ENCODE peak calls at places on chromosomes 12 and 14, in ten cellular contexts. M, W, I, V, Z, F, A, H, L and E are unnamed samples. For H3K9me2, the result is how much of the 10 kb centered on the place peaks cover.

GRCh38 chr14:92892589-92892988 is 30.4 kb upstream of the CHGA start:
- DNase-seq in M (no peak), I (no peak), W (no peak), L (no peak), H (no peak), Z (no peak), F (no peak), A (no peak), V (no peak), E (no peak)

GRCh38 chr14:103683139-103683538 is 32.1 kb downstream of the XRCC3 start:
- DNase-seq in W (no peak), A (no peak), V (no peak), H (no peak), L (no peak), F (no peak), Z (no peak), I (no peak), M (no peak), E (no peak)

GRCh38 chr12:1919284-1919683 is 832 bp upstream of the CACNA2D4 start:
- DNase-seq in H (no peak), F (no peak), W (no peak), M (peak), A (no peak), V (no peak), I (no peak), L (no peak), Z (peak), E (no peak)

GRCh38 chr14:105151131-105151837 is 17.3 kb downstream of the JAG2 start:
- DNase-seq in H (no peak), M (no peak), I (no peak), W (no peak), Z (no peak), V (no peak), F (no peak), L (no peak), A (no peak), E (no peak)

GRCh38 chr14:59208224-59208814 is 19.9 kb downstream of the DAAM1 start:
- DNase-seq in F (no peak), Z (no peak), A (peak), I (no peak), V (peak), L (no peak), M (no peak), H (no peak), W (no peak), E (no peak)

GRCh38 chr12:57724936-57725740 is 13.4 kb downstream of the AGAP2 start:
- DNase-seq in L (no peak), Z (peak), H (peak), W (no peak), I (no peak), F (peak), M (no peak), A (no peak), V (no peak), E (no peak)

GRCh38 chr12:3295648-3296408 is 195.2 kb upstream of the PRMT8 start:
- DNase-seq in I (no peak), H (no peak), W (no peak), A (peak), L (no peak), F (no peak), Z (peak), M (no peak), V (no peak), E (no peak)

GRCh38 chr12:5945071-5946008 is at the start of gene ANO2:
- DNase-seq in A (peak), V (no peak), W (no peak), H (no peak), I (no peak), M (peak), L (peak), Z (peak), F (peak), E (peak)

GRCh38 chr12:27015730-27016076 is 1.5 kb upstream of the TM7SF3 start:
- DNase-seq in W (peak), I (no peak), F (peak), M (peak), L (peak), A (peak), Z (peak), V (peak), H (peak), E (peak)

GRCh38 chr14:92922883-92923743 is at the start of gene CHGA:
- DNase-seq in V (no peak), M (peak), H (peak), I (no peak), W (no peak), A (peak), L (no peak), F (peak), Z (peak), E (no peak)

GRCh38 chr14:73763396-73763795 is 49.2 kb upstream of the PNMA1 start:
- DNase-seq in L (no peak), Z (peak), A (no peak), M (no peak), I (no peak), F (no peak), H (no peak), V (no peak), W (no peak), E (no peak)

GRCh38 chr12:46221255-46222128 is 47.4 kb downstream of the SLC38A1 start:
- DNase-seq in I (no peak), M (peak), V (peak), W (no peak), L (no peak), H (no peak), A (peak), Z (no peak), F (no peak), E (no peak)

GRCh38 chr12:49974231-49974675 is 1.5 kb downstream of the AQP6 start:
- DNase-seq in A (peak), L (no peak), V (peak), H (no peak), W (no peak), M (peak), F (peak), Z (peak), I (no peak), E (no peak)

GRCh38 chr12:131990066-131990979 is 40.6 kb downstream of the EP400 start:
- DNase-seq in F (peak), M (no peak), V (no peak), H (no peak), I (no peak), W (no peak), Z (no peak), L (no peak), A (no peak), E (no peak)

GRCh38 chr14:99884834-99885648 is 91.8 kb downstream of the EML1 start:
- DNase-seq in Z (peak), F (peak), A (peak), I (no peak), V (peak), W (peak), M (peak), H (peak), L (peak), E (peak)

GRCh38 chr12:31481415-31481814 is 109.5 kb downstream of the DENND5B start:
- DNase-seq in H (no peak), V (no peak), W (no peak), F (no peak), Z (no peak), I (no peak), M (no peak), A (no peak), L (no peak), E (no peak)

GRCh38 chr14:104882325-104882973 is 17.4 kb downstream of the CEP170B start:
- DNase-seq in F (peak), L (peak), W (peak), V (peak), M (peak), Z (peak), H (peak), I (peak), A (no peak), E (peak)

GRCh38 chr12:29581641-29582040 is 84.2 kb upstream of the OVCH1 start:
- DNase-seq in F (no peak), A (peak), L (no peak), Z (no peak), H (no peak), V (peak), I (no peak), W (no peak), M (no peak), E (no peak)

GRCh38 chr14:34055545-34055944 is 104.7 kb upstream of the EGLN3 start:
- DNase-seq in W (no peak), L (no peak), A (no peak), M (no peak), V (peak), H (no peak), I (no peak), F (no peak), Z (no peak), E (no peak)

GRCh38 chr12:102365365-102365764 is 115.0 kb downstream of the IGF1 start:
- DNase-seq in H (no peak), A (no peak), F (no peak), L (no peak), Z (no peak), M (no peak), I (no peak), W (no peak), V (no peak), E (no peak)

GRCh38 chr12:46349253-46349652 is 23.3 kb downstream of the SLC38A2 start:
- DNase-seq in H (no peak), L (no peak), W (no peak), Z (no peak), I (no peak), V (no peak), M (no peak), F (no peak), A (no peak), E (no peak)

GRCh38 chr14:36222952-36223468 is 46.5 kb upstream of the PTCSC3 start:
- DNase-seq in V (no peak), A (peak), M (no peak), F (peak), W (no peak), I (no peak), Z (no peak), H (no peak), L (no peak), E (no peak)

GRCh38 chr14:91063119-91063518 is 2.7 kb upstream of the RPS6KA5 start:
- DNase-seq in I (no peak), W (no peak), Z (no peak), F (no peak), M (no peak), H (peak), L (peak), A (peak), V (peak), E (peak)

GRCh38 chr12:65937806-65938205 is 113.5 kb downstream of the HMGA2 start:
- DNase-seq in L (no peak), V (no peak), M (no peak), Z (no peak), A (no peak), I (no peak), H (no peak), F (no peak), W (no peak), E (no peak)

GRCh38 chr12:131831021-131831571 is 2.9 kb downstream of the MMP17 start:
- DNase-seq in I (no peak), M (no peak), L (no peak), H (no peak), F (no peak), Z (peak), V (peak), W (no peak), A (peak), E (no peak)

GRCh38 chr12:93536111-93536765 is 36.2 kb upstream of the SOCS2 start:
- DNase-seq in L (no peak), I (no peak), V (no peak), F (no peak), A (no peak), W (no peak), Z (no peak), H (peak), M (peak), E (peak)

GRCh38 chr12:132410849-132411248 is 79.1 kb upstream of the FBRSL1 start:
- DNase-seq in L (no peak), W (no peak), V (no peak), I (no peak), H (no peak), Z (no peak), A (no peak), F (no peak), M (no peak), E (no peak)

GRCh38 chr14:89773151-89773550 is 181.4 kb downstream of the EFCAB11 start:
- DNase-seq in H (peak), A (no peak), W (no peak), L (no peak), Z (no peak), M (no peak), V (no peak), I (no peak), F (no peak), E (peak)

GRCh38 chr14:24367506-24368214 is at the start of gene NFATC4:
- DNase-seq in L (peak), I (peak), M (peak), A (peak), F (peak), V (peak), H (peak), Z (peak), W (peak), E (peak)

GRCh38 chr14:88849717-88850116 is 25.3 kb downstream of the TTC8 start:
- DNase-seq in A (peak), I (no peak), Z (no peak), L (no peak), W (no peak), M (no peak), V (no peak), F (no peak), H (no peak), E (no peak)

GRCh38 chr14:74980746-74981661 is 21.7 kb upstream of the EIF2B2 start:
- DNase-seq in F (peak), V (peak), I (no peak), M (no peak), Z (no peak), H (no peak), L (no peak), A (peak), W (no peak), E (no peak)

GRCh38 chr12:51855586-51856428 is 7.3 kb upstream of the FIGNL2 start:
- DNase-seq in V (no peak), M (no peak), L (no peak), A (peak), F (peak), Z (peak), H (no peak), W (no peak), I (no peak), E (no peak)

GRCh38 chr12:38056701-38057689 is 259.6 kb upstream of the ALG10B start:
- DNase-seq in W (no peak), I (peak), H (no peak), V (peak), M (no peak), A (peak), L (no peak), F (peak), Z (no peak), E (no peak)

GRCh38 chr14:52844262-52845060 is 53.1 kb upstream of the GNPNAT1 start:
- DNase-seq in H (no peak), F (peak), W (no peak), V (no peak), Z (no peak), L (no peak), I (no peak), A (peak), M (no peak), E (no peak)

GRCh38 chr12:24600996-24601395 is 347.9 kb downstream of the BCAT1 start:
- DNase-seq in I (no peak), Z (no peak), M (no peak), H (peak), A (peak), F (no peak), W (no peak), V (peak), L (peak), E (no peak)

GRCh38 chr14:90510208-90510607 is 113.4 kb downstream of the CALM1 start:
- DNase-seq in W (no peak), F (peak), M (no peak), I (peak), L (no peak), H (no peak), A (no peak), V (peak), Z (no peak), E (no peak)

GRCh38 chr14:31950760-31951637 is 126.1 kb upstream of the ARHGAP5 start:
- DNase-seq in I (peak), V (peak), W (no peak), M (peak), L (no peak), Z (peak), F (peak), H (no peak), A (peak), E (no peak)

GRCh38 chr14:64061115-64061514 is 208.3 kb downstream of the SYNE2 start:
- DNase-seq in V (peak), L (no peak), M (no peak), I (no peak), A (no peak), W (no peak), Z (no peak), H (no peak), F (no peak), E (no peak)
- H2AFZ ChIP-seq in V (peak), L (peak), M (no peak), I (no peak), A (no peak), W (no peak), Z (no peak), H (no peak), F (no peak), E (no peak)

GRCh38 chr12:114916531-114916930 is 232.6 kb upstream of the TBX3 start:
- DNase-seq in M (no peak), Z (peak), A (peak), F (no peak), H (no peak), W (no peak), I (no peak), L (no peak), V (no peak), E (no peak)

GRCh38 chr12:114912811-114913210 is 228.8 kb upstream of the TBX3 start:
- DNase-seq in H (no peak), Z (no peak), W (no peak), M (no peak), F (no peak), I (no peak), V (no peak), L (no peak), A (no peak), E (no peak)

GRCh38 chr12:114916124-114916523 is 232.1 kb upstream of the TBX3 start:
- DNase-seq in F (no peak), Z (no peak), A (peak), M (no peak), L (no peak), I (no peak), V (peak), H (no peak), W (no peak), E (no peak)

GRCh38 chr12:114911196-114911595 is 227.2 kb upstream of the TBX3 start:
- DNase-seq in A (no peak), F (no peak), W (no peak), L (no peak), H (no peak), M (no peak), I (no peak), Z (no peak), V (peak), E (no peak)

GRCh38 chr12:114913871-114914801 is 230.2 kb upstream of the TBX3 start:
- DNase-seq in F (no peak), V (peak), W (peak), L (no peak), A (peak), I (peak), H (no peak), M (no peak), Z (no peak), E (no peak)
- H3K9me2 ChIP-seq in F (under half), V (under half), W (under half), L (under half), A (under half), I (under half), H (under half), M (under half), Z (under half), E (under half)

GRCh38 chr12:44510510-44510909 is 365.6 kb downstream of the NELL2 start:
- DNase-seq in M (no peak), L (peak), I (no peak), W (no peak), A (no peak), Z (no peak), V (peak), H (no peak), F (peak), E (no peak)

GRCh38 chr12:44507471-44507870 is 368.6 kb downstream of the NELL2 start:
- DNase-seq in H (no peak), V (no peak), M (no peak), W (no peak), A (no peak), I (no peak), F (no peak), L (no peak), Z (no peak), E (no peak)

GRCh38 chr12:44509471-44509870 is 366.6 kb downstream of the NELL2 start:
- DNase-seq in V (no peak), A (no peak), W (no peak), Z (no peak), L (no peak), F (peak), M (no peak), I (no peak), H (no peak), E (no peak)

DNA sequence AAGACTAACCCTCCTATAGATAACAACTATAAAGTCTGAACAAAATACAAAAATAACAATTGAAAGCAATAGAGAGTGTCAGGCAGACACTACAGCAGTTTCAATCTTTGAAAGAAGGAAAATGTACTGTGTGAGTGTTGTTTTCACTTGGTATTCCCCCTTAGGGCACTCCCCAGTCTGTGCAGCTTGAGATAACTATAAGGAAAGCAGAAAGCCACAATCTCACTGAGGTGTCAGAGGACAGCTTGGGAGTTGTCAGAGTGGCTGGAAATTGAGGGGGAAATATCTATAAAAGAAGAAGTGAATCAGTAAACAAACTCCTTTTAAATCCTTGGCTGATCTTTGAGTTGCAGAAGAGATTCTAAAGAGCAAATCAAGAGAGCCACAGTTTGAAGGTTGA is 364.8 kb downstream of the NELL2 start:
- DNase-seq in H (no peak), L (no peak), Z (no peak), V (no peak), I (no peak), A (no peak), W (no peak), F (no peak), M (no peak), E (peak)
- H2AFZ ChIP-seq in H (no peak), L (no peak), Z (no peak), V (no peak), I (no peak), A (no peak), W (no peak), F (no peak), M (no peak), E (no peak)

DNA sequence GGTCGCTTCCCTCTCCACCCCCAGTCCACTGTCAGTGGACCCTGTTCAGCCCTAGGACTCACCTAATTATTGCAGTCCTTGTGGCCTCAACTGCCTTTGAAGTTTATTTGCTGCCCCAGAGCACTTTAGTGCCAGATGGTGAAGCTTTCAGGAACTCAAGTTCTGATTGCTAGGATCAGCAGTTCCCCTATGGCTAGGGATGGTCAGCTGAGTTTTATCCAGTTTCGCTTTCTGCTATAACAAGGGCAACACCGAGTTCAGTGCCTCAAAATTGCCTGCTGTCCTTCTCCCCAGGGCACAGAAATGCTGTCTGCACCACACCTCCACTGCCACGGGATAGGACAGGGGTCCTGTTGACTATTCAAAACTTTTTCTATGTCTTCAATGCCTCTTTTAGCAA is 295.0 kb downstream of the GPHN start:
- DNase-seq in M (no peak), H (no peak), I (no peak), V (no peak), A (no peak), Z (no peak), L (no peak), F (no peak), W (no peak), E (peak)
- H3K9me2 ChIP-seq in M (under half), H (under half), I (under half), V (under half), A (under half), Z (under half), L (under half), F (under half), W (under half), E (under half)